ENCODE peak calls at places on chromosome 14, in nine cellular contexts. One of them, this sample, is unnamed.

GRCh38 chr14:66345986-66346385 is 140.2 kb upstream of the CCDC196 start:
- DNase-seq in mesothelial cell of epicardium: no peak
- DNase-seq in upper lobe of left lung: no peak
- DNase-seq in glutamatergic neuron: no peak
- DNase-seq in cardiac muscle cell: no peak
- DNase-seq in left ventricle myocardium inferior: no peak
- DNase-seq in chondrocyte: no peak
- DNase-seq in Peyer's patch: no peak
- DNase-seq in ovary: no peak
- DNase-seq in this sample: no peak

GRCh38 chr14:100872641-100873071 is 30.9 kb downstream of the RTL1 start:
- DNase-seq in mesothelial cell of epicardium: no peak
- DNase-seq in upper lobe of left lung: no peak
- DNase-seq in glutamatergic neuron: peak; percentile 8
- DNase-seq in cardiac muscle cell: no peak
- DNase-seq in left ventricle myocardium inferior: peak; percentile 8
- DNase-seq in chondrocyte: peak; percentile 77
- DNase-seq in Peyer's patch: no peak
- DNase-seq in ovary: no peak
- DNase-seq in this sample: no peak

GRCh38 chr14:64937821-64938193 is 4.7 kb downstream of the GPX2 start:
- DNase-seq in mesothelial cell of epicardium: no peak
- DNase-seq in upper lobe of left lung: no peak
- DNase-seq in glutamatergic neuron: no peak
- DNase-seq in cardiac muscle cell: peak; percentile 26
- DNase-seq in left ventricle myocardium inferior: no peak
- DNase-seq in chondrocyte: no peak
- DNase-seq in Peyer's patch: no peak
- DNase-seq in ovary: no peak
- DNase-seq in this sample: no peak

GRCh38 chr14:61281911-61282310 is 773 bp upstream of the TMEM30B start:
- DNase-seq in mesothelial cell of epicardium: no peak
- DNase-seq in upper lobe of left lung: no peak
- DNase-seq in glutamatergic neuron: no peak
- DNase-seq in cardiac muscle cell: no peak
- DNase-seq in left ventricle myocardium inferior: no peak
- DNase-seq in chondrocyte: no peak
- DNase-seq in Peyer's patch: no peak
- DNase-seq in ovary: no peak
- DNase-seq in this sample: no peak

GRCh38 chr14:61933021-61933420 is 170.8 kb downstream of the SNAPC1 start:
- DNase-seq in mesothelial cell of epicardium: no peak
- DNase-seq in upper lobe of left lung: no peak
- DNase-seq in glutamatergic neuron: no peak
- DNase-seq in cardiac muscle cell: no peak
- DNase-seq in left ventricle myocardium inferior: no peak
- DNase-seq in chondrocyte: no peak
- DNase-seq in Peyer's patch: no peak
- DNase-seq in ovary: no peak
- DNase-seq in this sample: no peak

GRCh38 chr14:101761881-101762529 is 496 bp downstream of the PPP2R5C start:
- DNase-seq in mesothelial cell of epicardium: peak; percentile 61
- DNase-seq in upper lobe of left lung: peak; percentile 62
- DNase-seq in glutamatergic neuron: peak; percentile 54
- DNase-seq in cardiac muscle cell: peak; percentile 22
- DNase-seq in left ventricle myocardium inferior: peak; percentile 39
- DNase-seq in chondrocyte: no peak
- DNase-seq in Peyer's patch: peak; percentile 73
- DNase-seq in ovary: peak; percentile 58
- DNase-seq in this sample: no peak

GRCh38 chr14:103782376-103782775 is 65.0 kb downstream of the PPP1R13B start:
- DNase-seq in mesothelial cell of epicardium: no peak
- DNase-seq in upper lobe of left lung: no peak
- DNase-seq in glutamatergic neuron: no peak
- DNase-seq in cardiac muscle cell: no peak
- DNase-seq in left ventricle myocardium inferior: no peak
- DNase-seq in chondrocyte: no peak
- DNase-seq in Peyer's patch: no peak
- DNase-seq in ovary: no peak
- DNase-seq in this sample: no peak

GRCh38 chr14:55448146-55448614 is 7.8 kb upstream of the TBPL2 start:
- DNase-seq in mesothelial cell of epicardium: no peak
- DNase-seq in upper lobe of left lung: no peak
- DNase-seq in glutamatergic neuron: no peak
- DNase-seq in cardiac muscle cell: peak; percentile 85
- DNase-seq in left ventricle myocardium inferior: no peak
- DNase-seq in chondrocyte: no peak
- DNase-seq in Peyer's patch: no peak
- DNase-seq in ovary: no peak
- DNase-seq in this sample: peak; percentile 24

GRCh38 chr14:85342858-85343607 is 186.9 kb upstream of the FLRT2 start:
- DNase-seq in mesothelial cell of epicardium: no peak
- DNase-seq in upper lobe of left lung: no peak
- DNase-seq in glutamatergic neuron: no peak
- DNase-seq in cardiac muscle cell: peak; percentile 37
- DNase-seq in left ventricle myocardium inferior: no peak
- DNase-seq in chondrocyte: no peak
- DNase-seq in Peyer's patch: no peak
- DNase-seq in ovary: no peak
- DNase-seq in this sample: no peak

GRCh38 chr14:50101417-50101816 is 15.0 kb downstream of the VCPKMT start:
- DNase-seq in mesothelial cell of epicardium: no peak
- DNase-seq in upper lobe of left lung: no peak
- DNase-seq in glutamatergic neuron: no peak
- DNase-seq in cardiac muscle cell: no peak
- DNase-seq in left ventricle myocardium inferior: no peak
- DNase-seq in chondrocyte: no peak
- DNase-seq in Peyer's patch: no peak
- DNase-seq in ovary: no peak
- DNase-seq in this sample: no peak

GRCh38 chr14:57464013-57464730 is 29.5 kb downstream of the CCDC198 start:
- DNase-seq in mesothelial cell of epicardium: no peak
- DNase-seq in upper lobe of left lung: no peak
- DNase-seq in glutamatergic neuron: no peak
- DNase-seq in cardiac muscle cell: no peak
- DNase-seq in left ventricle myocardium inferior: no peak
- DNase-seq in chondrocyte: no peak
- DNase-seq in Peyer's patch: no peak
- DNase-seq in ovary: no peak
- DNase-seq in this sample: no peak

GRCh38 chr14:101755591-101756324 is 5.8 kb upstream of the PPP2R5C start:
- DNase-seq in mesothelial cell of epicardium: no peak
- DNase-seq in upper lobe of left lung: peak; percentile 12
- DNase-seq in glutamatergic neuron: no peak
- DNase-seq in cardiac muscle cell: no peak
- DNase-seq in left ventricle myocardium inferior: no peak
- DNase-seq in chondrocyte: no peak
- DNase-seq in Peyer's patch: no peak
- DNase-seq in ovary: no peak
- DNase-seq in this sample: no peak

GRCh38 chr14:50726372-50727107 is 58.4 kb upstream of the SAV1 start:
- DNase-seq in mesothelial cell of epicardium: no peak
- DNase-seq in upper lobe of left lung: no peak
- DNase-seq in glutamatergic neuron: no peak
- DNase-seq in cardiac muscle cell: peak; percentile 68
- DNase-seq in left ventricle myocardium inferior: no peak
- DNase-seq in chondrocyte: no peak
- DNase-seq in Peyer's patch: no peak
- DNase-seq in ovary: no peak
- DNase-seq in this sample: no peak

GRCh38 chr14:51167587-51168219 is 72.3 kb upstream of the TMX1 start:
- DNase-seq in mesothelial cell of epicardium: no peak
- DNase-seq in upper lobe of left lung: no peak
- DNase-seq in glutamatergic neuron: no peak
- DNase-seq in cardiac muscle cell: peak; percentile 90
- DNase-seq in left ventricle myocardium inferior: no peak
- DNase-seq in chondrocyte: no peak
- DNase-seq in Peyer's patch: no peak
- DNase-seq in ovary: no peak
- DNase-seq in this sample: no peak

GRCh38 chr14:32677381-32677780 is 261.3 kb upstream of the NPAS3 start:
- DNase-seq in mesothelial cell of epicardium: no peak
- DNase-seq in upper lobe of left lung: no peak
- DNase-seq in glutamatergic neuron: no peak
- DNase-seq in cardiac muscle cell: no peak
- DNase-seq in left ventricle myocardium inferior: no peak
- DNase-seq in chondrocyte: no peak
- DNase-seq in Peyer's patch: no peak
- DNase-seq in ovary: no peak
- DNase-seq in this sample: no peak

GRCh38 chr14:61376314-61376713 is 54.9 kb downstream of the PRKCH start:
- DNase-seq in mesothelial cell of epicardium: no peak
- DNase-seq in upper lobe of left lung: no peak
- DNase-seq in glutamatergic neuron: no peak
- DNase-seq in cardiac muscle cell: no peak
- DNase-seq in left ventricle myocardium inferior: no peak
- DNase-seq in chondrocyte: no peak
- DNase-seq in Peyer's patch: no peak
- DNase-seq in ovary: no peak
- DNase-seq in this sample: no peak

GRCh38 chr14:59028476-59029202 is 159.8 kb upstream of the DAAM1 start:
- DNase-seq in mesothelial cell of epicardium: peak; percentile 63
- DNase-seq in upper lobe of left lung: peak; percentile 35
- DNase-seq in glutamatergic neuron: peak; percentile 74
- DNase-seq in cardiac muscle cell: peak; percentile 91
- DNase-seq in left ventricle myocardium inferior: peak; percentile 51
- DNase-seq in chondrocyte: no peak
- DNase-seq in Peyer's patch: no peak
- DNase-seq in ovary: peak; percentile 68
- DNase-seq in this sample: peak; percentile 68

GRCh38 chr14:60646202-60646886 is 2.9 kb downstream of the SIX1 start:
- DNase-seq in mesothelial cell of epicardium: no peak
- DNase-seq in upper lobe of left lung: no peak
- DNase-seq in glutamatergic neuron: peak; percentile 51
- DNase-seq in cardiac muscle cell: no peak
- DNase-seq in left ventricle myocardium inferior: no peak
- DNase-seq in chondrocyte: no peak
- DNase-seq in Peyer's patch: no peak
- DNase-seq in ovary: no peak
- DNase-seq in this sample: no peak

GRCh38 chr14:99731536-99732435 is 47.7 kb downstream of the CYP46A1 start:
- DNase-seq in mesothelial cell of epicardium: no peak
- DNase-seq in upper lobe of left lung: peak; percentile 17
- DNase-seq in glutamatergic neuron: peak; percentile 17
- DNase-seq in cardiac muscle cell: no peak
- DNase-seq in left ventricle myocardium inferior: peak; percentile 38
- DNase-seq in chondrocyte: peak; percentile 85
- DNase-seq in Peyer's patch: no peak
- DNase-seq in ovary: peak; percentile 66
- DNase-seq in this sample: peak; percentile 63
- TF ChIP-seq CTCF in mesothelial cell of epicardium: no peak
- TF ChIP-seq CTCF in upper lobe of left lung: no peak
- TF ChIP-seq CTCF in glutamatergic neuron: no peak
- TF ChIP-seq CTCF in cardiac muscle cell: no peak
- TF ChIP-seq CTCF in left ventricle myocardium inferior: no peak
- TF ChIP-seq CTCF in chondrocyte: no peak
- TF ChIP-seq CTCF in Peyer's patch: no peak
- TF ChIP-seq CTCF in ovary: no peak
- TF ChIP-seq CTCF in this sample: no peak

GRCh38 chr14:86462193-86462592 is 932.2 kb downstream of the FLRT2 start:
- DNase-seq in mesothelial cell of epicardium: no peak
- DNase-seq in upper lobe of left lung: no peak
- DNase-seq in glutamatergic neuron: no peak
- DNase-seq in cardiac muscle cell: peak; percentile 53
- DNase-seq in left ventricle myocardium inferior: no peak
- DNase-seq in chondrocyte: no peak
- DNase-seq in Peyer's patch: no peak
- DNase-seq in ovary: no peak
- DNase-seq in this sample: no peak
- TF ChIP-seq CTCF in mesothelial cell of epicardium: no peak
- TF ChIP-seq CTCF in upper lobe of left lung: no peak
- TF ChIP-seq CTCF in glutamatergic neuron: peak; percentile 29
- TF ChIP-seq CTCF in cardiac muscle cell: peak; percentile 50
- TF ChIP-seq CTCF in left ventricle myocardium inferior: peak; percentile 25
- TF ChIP-seq CTCF in chondrocyte: peak; percentile 74
- TF ChIP-seq CTCF in Peyer's patch: no peak
- TF ChIP-seq CTCF in ovary: no peak
- TF ChIP-seq CTCF in this sample: no peak

GRCh38 chr14:91714805-91715204 is 17.1 kb downstream of the CATSPERB start:
- DNase-seq in mesothelial cell of epicardium: no peak
- DNase-seq in upper lobe of left lung: no peak
- DNase-seq in glutamatergic neuron: no peak
- DNase-seq in cardiac muscle cell: no peak
- DNase-seq in left ventricle myocardium inferior: no peak
- DNase-seq in chondrocyte: no peak
- DNase-seq in Peyer's patch: no peak
- DNase-seq in ovary: no peak
- DNase-seq in this sample: no peak
- TF ChIP-seq CTCF in mesothelial cell of epicardium: no peak
- TF ChIP-seq CTCF in upper lobe of left lung: no peak
- TF ChIP-seq CTCF in glutamatergic neuron: no peak
- TF ChIP-seq CTCF in cardiac muscle cell: no peak
- TF ChIP-seq CTCF in left ventricle myocardium inferior: no peak
- TF ChIP-seq CTCF in chondrocyte: no peak
- TF ChIP-seq CTCF in Peyer's patch: peak; percentile 12
- TF ChIP-seq CTCF in ovary: no peak
- TF ChIP-seq CTCF in this sample: no peak

GRCh38 chr14:75306917-75307699 is 28.5 kb downstream of the FOS start:
- DNase-seq in mesothelial cell of epicardium: no peak
- DNase-seq in upper lobe of left lung: peak; percentile 19
- DNase-seq in glutamatergic neuron: no peak
- DNase-seq in cardiac muscle cell: no peak
- DNase-seq in left ventricle myocardium inferior: no peak
- DNase-seq in chondrocyte: no peak
- DNase-seq in Peyer's patch: peak; percentile 35
- DNase-seq in ovary: no peak
- DNase-seq in this sample: no peak
- TF ChIP-seq CTCF in mesothelial cell of epicardium: no peak
- TF ChIP-seq CTCF in upper lobe of left lung: no peak
- TF ChIP-seq CTCF in glutamatergic neuron: no peak
- TF ChIP-seq CTCF in cardiac muscle cell: peak; percentile 26
- TF ChIP-seq CTCF in left ventricle myocardium inferior: peak; percentile 39
- TF ChIP-seq CTCF in chondrocyte: peak; percentile 74
- TF ChIP-seq CTCF in Peyer's patch: peak; percentile 26
- TF ChIP-seq CTCF in ovary: no peak
- TF ChIP-seq CTCF in this sample: no peak

GRCh38 chr14:74950795-74951442 is 4.5 kb downstream of the PGF start:
- DNase-seq in mesothelial cell of epicardium: no peak
- DNase-seq in upper lobe of left lung: no peak
- DNase-seq in glutamatergic neuron: no peak
- DNase-seq in cardiac muscle cell: no peak
- DNase-seq in left ventricle myocardium inferior: no peak
- DNase-seq in chondrocyte: no peak
- DNase-seq in Peyer's patch: no peak
- DNase-seq in ovary: no peak
- DNase-seq in this sample: no peak
- TF ChIP-seq CTCF in mesothelial cell of epicardium: no peak
- TF ChIP-seq CTCF in upper lobe of left lung: no peak
- TF ChIP-seq CTCF in glutamatergic neuron: no peak
- TF ChIP-seq CTCF in cardiac muscle cell: no peak
- TF ChIP-seq CTCF in left ventricle myocardium inferior: no peak
- TF ChIP-seq CTCF in chondrocyte: no peak
- TF ChIP-seq CTCF in Peyer's patch: no peak
- TF ChIP-seq CTCF in ovary: no peak
- TF ChIP-seq CTCF in this sample: no peak

This sample was measured in ascending aorta.